ENCODE peak calls at places on chromosomes 5 and 9, in ten cellular contexts. C is HCT116, B is testis, K is adrenal gland, X is uterus, Y is spleen, A is esophagus squamous epithelium, L is ovary, R is A549, H is thyroid gland. W is an unnamed sample. For H3K4me1, the result is how much of the 10 kb centered on the place peaks cover.

GRCh38 chr5:76180817-76181805 is 97.9 kb downstream of the SV2C start:
- DNase-seq in C (no peak), B (no peak), K (no peak), X (no peak), Y (no peak), A (no peak), L (no peak), R (no peak), H (no peak), W (no peak)

GRCh38 chr9:117245225-117245624 is 169.6 kb downstream of the ASTN2 start:
- DNase-seq in C (no peak), B (no peak), K (no peak), X (no peak), Y (no peak), A (no peak), L (no peak), R (no peak), H (no peak), W (no peak)

GRCh38 chr5:1200495-1201326 is 684 bp upstream of the SLC6A19 start:
- DNase-seq in C (no peak), B (no peak), K (no peak), X (no peak), Y (no peak), A (no peak), L (no peak), R (no peak), H (no peak), W (peak)

GRCh38 chr9:107513464-107514092 is 24.0 kb upstream of the KLF4 start:
- DNase-seq in C (no peak), B (no peak), K (no peak), X (no peak), Y (no peak), A (no peak), L (no peak), R (no peak), H (no peak), W (no peak)

GRCh38 chr5:133957080-133957479 is 11.3 kb downstream of the C5orf15 start:
- DNase-seq in C (no peak), B (no peak), K (no peak), X (no peak), Y (no peak), A (no peak), L (no peak), R (no peak), H (peak), W (no peak)

GRCh38 chr5:14628346-14628745 is 36.2 kb upstream of the OTULIN start:
- DNase-seq in C (no peak), B (peak), K (no peak), X (no peak), Y (no peak), A (no peak), L (peak), R (peak), H (peak), W (peak)

GRCh38 chr5:1249366-1250280 is 24.4 kb downstream of the SLC6A18 start:
- DNase-seq in C (no peak), B (no peak), K (no peak), X (no peak), Y (no peak), A (no peak), L (no peak), R (no peak), H (no peak), W (no peak)

GRCh38 chr5:165224366-165224765 is 1718.9 kb downstream of the MAT2B start:
- DNase-seq in C (no peak), B (no peak), K (no peak), X (no peak), Y (no peak), A (no peak), L (no peak), R (no peak), H (no peak), W (no peak)

GRCh38 chr5:142800776-142801494 is 30.8 kb downstream of the ARHGAP26 start:
- DNase-seq in C (no peak), B (no peak), K (no peak), X (no peak), Y (no peak), A (no peak), L (no peak), R (no peak), H (no peak), W (peak)

GRCh38 chr9:114450833-114451706 is 54.2 kb downstream of the WHRN start:
- DNase-seq in C (no peak), B (peak), K (peak), X (peak), Y (no peak), A (no peak), L (no peak), R (no peak), H (no peak), W (peak)

GRCh38 chr5:135457424-135458071 is 5.4 kb upstream of the TIFAB start:
- DNase-seq in C (peak), B (peak), K (peak), X (peak), Y (peak), A (no peak), L (peak), R (peak), H (peak), W (peak)

GRCh38 chr5:148740966-148741742 is 85.3 kb upstream of the ADRB2 start:
- DNase-seq in C (peak), B (no peak), K (no peak), X (no peak), Y (no peak), A (no peak), L (no peak), R (peak), H (no peak), W (no peak)

GRCh38 chr9:22240619-22241018 is 206.0 kb upstream of the DMRTA1 start:
- DNase-seq in C (no peak), B (no peak), K (no peak), X (no peak), Y (no peak), A (no peak), L (no peak), R (no peak), H (no peak), W (no peak)

GRCh38 chr9:127424669-127424986 is 446 bp downstream of the ZNF79 start:
- DNase-seq in C (no peak), B (no peak), K (no peak), X (no peak), Y (no peak), A (no peak), L (no peak), R (no peak), H (peak), W (no peak)

GRCh38 chr5:96331210-96331609 is 101.8 kb downstream of the PCSK1 start:
- DNase-seq in C (no peak), B (no peak), K (no peak), X (no peak), Y (no peak), A (no peak), L (no peak), R (no peak), H (no peak), W (no peak)

GRCh38 chr5:1443145-1443543 is 2.1 kb downstream of the SLC6A3 start:
- DNase-seq in C (no peak), B (no peak), K (no peak), X (no peak), Y (no peak), A (no peak), L (no peak), R (no peak), H (no peak), W (peak)

GRCh38 chr5:127340606-127341005 is 50.0 kb downstream of the MEGF10 start:
- DNase-seq in C (no peak), B (no peak), K (no peak), X (no peak), Y (no peak), A (no peak), L (no peak), R (no peak), H (no peak), W (no peak)

GRCh38 chr5:15320896-15321295 is 179.1 kb upstream of the FBXL7 start:
- DNase-seq in C (no peak), B (no peak), K (no peak), X (no peak), Y (no peak), A (no peak), L (no peak), R (no peak), H (no peak), W (no peak)

GRCh38 chr5:90658620-90659019 is 100.0 kb downstream of the ADGRV1 start:
- DNase-seq in C (no peak), B (no peak), K (no peak), X (no peak), Y (no peak), A (no peak), L (no peak), R (no peak), H (no peak), W (no peak)

GRCh38 chr5:61881821-61882220 is 424.2 kb upstream of the KIF2A start:
- DNase-seq in C (no peak), B (no peak), K (no peak), X (no peak), Y (no peak), A (no peak), L (no peak), R (no peak), H (no peak), W (no peak)

GRCh38 chr5:173391031-173391430 is 62.8 kb upstream of the STC2 start:
- DNase-seq in C (no peak), B (no peak), K (no peak), X (no peak), Y (no peak), A (no peak), L (no peak), R (no peak), H (no peak), W (no peak)

GRCh38 chr9:18071651-18072060 is 402.3 kb upstream of the ADAMTSL1 start:
- DNase-seq in C (no peak), B (peak), K (no peak), X (peak), Y (no peak), A (no peak), L (no peak), R (no peak), H (no peak), W (no peak)

GRCh38 chr9:109411818-109412352 is 86.2 kb downstream of the PTPN3 start:
- DNase-seq in C (no peak), B (peak), K (peak), X (no peak), Y (no peak), A (no peak), L (no peak), R (peak), H (peak), W (no peak)

GRCh38 chr9:128702949-128703615 is 779 bp downstream of the PKN3 start:
- DNase-seq in C (no peak), B (peak), K (no peak), X (peak), Y (peak), A (no peak), L (peak), R (peak), H (peak), W (no peak)

GRCh38 chr9:125785187-125785840 is 38.1 kb downstream of the PBX3 start:
- DNase-seq in C (no peak), B (no peak), K (no peak), X (no peak), Y (no peak), A (no peak), L (no peak), R (no peak), H (no peak), W (no peak)

GRCh38 chr5:8633706-8634105 is 764.8 kb downstream of the MTRR start:
- DNase-seq in C (no peak), B (no peak), K (no peak), X (no peak), Y (no peak), A (no peak), L (no peak), R (no peak), H (no peak), W (no peak)

GRCh38 chr9:85248514-85249312 is 493.0 kb downstream of the AGTPBP1 start:
- DNase-seq in C (no peak), B (no peak), K (no peak), X (no peak), Y (no peak), A (no peak), L (no peak), R (no peak), H (no peak), W (no peak)

GRCh38 chr5:109038209-109038840 is 290.6 kb downstream of the FER start:
- DNase-seq in C (no peak), B (no peak), K (no peak), X (no peak), Y (no peak), A (no peak), L (no peak), R (no peak), H (no peak), W (no peak)

GRCh38 chr9:114288233-114289051 is 34.5 kb upstream of the ORM1 start:
- DNase-seq in C (no peak), B (no peak), K (peak), X (peak), Y (peak), A (no peak), L (peak), R (peak), H (peak), W (no peak)

GRCh38 chr5:135160036-135160675 is 126.1 kb upstream of the PITX1 start:
- DNase-seq in C (no peak), B (no peak), K (no peak), X (no peak), Y (no peak), A (no peak), L (no peak), R (no peak), H (no peak), W (no peak)

GRCh38 chr5:11584008-11584407 is 320.2 kb downstream of the CTNND2 start:
- DNase-seq in C (no peak), B (no peak), K (no peak), X (no peak), Y (no peak), A (no peak), L (no peak), R (no peak), H (no peak), W (no peak)

GRCh38 chr9:99573052-99573451 is 248.6 kb upstream of the NR4A3 start:
- DNase-seq in C (no peak), B (no peak), K (no peak), X (no peak), Y (no peak), A (no peak), L (no peak), R (no peak), H (no peak), W (no peak)

GRCh38 chr5:115857621-115858349 is 16.1 kb downstream of the AP3S1 start:
- DNase-seq in C (no peak), B (no peak), K (no peak), X (no peak), Y (no peak), A (no peak), L (no peak), R (no peak), H (no peak), W (no peak)

GRCh38 chr9:10613413-10613812 is 611 bp upstream of the PTPRD start:
- DNase-seq in C (no peak), B (no peak), K (no peak), X (no peak), Y (no peak), A (no peak), L (no peak), R (no peak), H (no peak), W (no peak)

GRCh38 chr5:125481506-125482455 is 735.3 kb upstream of the ZNF608 start:
- DNase-seq in C (no peak), B (no peak), K (no peak), X (no peak), Y (no peak), A (no peak), L (no peak), R (no peak), H (no peak), W (no peak)

GRCh38 chr5:175895701-175896102 is 24.3 kb downstream of the CPLX2 start:
- DNase-seq in C (no peak), B (no peak), K (peak), X (no peak), Y (no peak), A (no peak), L (no peak), R (no peak), H (no peak), W (peak)

GRCh38 chr9:34506623-34507022 is 16.2 kb downstream of the ENHO start:
- DNase-seq in C (no peak), B (no peak), K (peak), X (no peak), Y (no peak), A (no peak), L (no peak), R (no peak), H (no peak), W (no peak)

GRCh38 chr5:89981871-89982773 is 427.4 kb downstream of the CETN3 start:
- DNase-seq in C (no peak), B (no peak), K (no peak), X (no peak), Y (no peak), A (no peak), L (no peak), R (no peak), H (no peak), W (no peak)

GRCh38 chr5:10709409-10709808 is 51.6 kb downstream of the DAP start:
- DNase-seq in C (no peak), B (no peak), K (no peak), X (no peak), Y (no peak), A (no peak), L (no peak), R (no peak), H (no peak), W (no peak)

GRCh38 chr9:33233659-33234335 is 6.2 kb upstream of the SPINK4 start:
- DNase-seq in C (peak), B (peak), K (peak), X (no peak), Y (no peak), A (no peak), L (no peak), R (peak), H (peak), W (peak)
- TF ChIP-seq POLR2A in C (no peak), B (no peak), K (no peak), X (no peak), Y (no peak), A (no peak), L (no peak), R (peak), H (no peak), W (no peak)

DNA sequence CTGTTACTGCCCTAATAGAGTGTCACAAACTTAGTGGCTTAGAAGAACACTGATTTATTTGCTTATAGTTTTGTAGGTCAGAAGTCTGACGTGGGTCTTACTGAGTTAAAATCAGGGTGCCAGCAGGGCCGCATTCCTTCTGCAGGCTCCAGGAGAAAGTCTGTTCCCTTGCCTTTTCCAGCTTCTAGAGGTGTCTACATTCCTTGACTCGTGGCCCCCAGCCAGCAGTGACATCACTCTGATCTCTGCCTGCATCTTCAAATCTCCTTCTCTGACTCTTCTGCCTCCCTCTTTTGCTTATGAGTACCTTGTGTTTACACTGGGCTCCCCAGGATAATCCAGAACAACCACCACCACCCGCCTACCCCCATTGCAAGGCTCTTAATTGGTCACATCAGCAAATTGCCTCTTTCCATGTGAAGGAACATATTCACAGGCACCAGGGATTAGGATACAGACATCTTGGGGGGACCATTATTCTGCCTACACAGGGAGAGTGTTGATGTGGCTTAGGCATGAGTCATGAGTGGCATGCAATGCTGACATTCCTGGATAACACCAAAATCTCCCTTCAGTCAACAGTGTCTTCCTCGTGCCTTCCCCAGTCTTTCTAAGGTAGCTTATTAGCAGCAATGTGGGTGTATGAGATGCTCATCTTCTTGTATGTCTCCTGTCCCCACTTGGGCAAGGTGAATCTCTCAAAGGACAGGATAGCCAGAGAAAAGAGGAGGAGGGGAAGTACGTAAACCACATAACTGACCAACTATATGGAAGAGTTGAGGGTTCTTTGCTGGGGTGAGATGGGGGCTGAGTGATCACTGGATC is 24.4 kb downstream of the CYFIP2 start:
- DNase-seq in C (no peak), B (no peak), K (peak), X (no peak), Y (no peak), A (no peak), L (no peak), R (peak), H (no peak), W (no peak)
- H3K4me1 ChIP-seq in C (under half), B (under half), K (under half), X (under half), Y (under half), A (under half), L (under half), R (under half), H (under half), W (under half)

GRCh38 chr5:55636711-55637110 is 75.4 kb downstream of the SLC38A9 start:
- DNase-seq in C (no peak), B (no peak), K (peak), X (peak), Y (no peak), A (no peak), L (peak), R (peak), H (no peak), W (peak)

GRCh38 chr5:55634204-55634785 is 77.8 kb downstream of the SLC38A9 start:
- DNase-seq in C (no peak), B (peak), K (no peak), X (peak), Y (no peak), A (no peak), L (no peak), R (no peak), H (no peak), W (no peak)

GRCh38 chr5:55634866-55635265 is 77.3 kb downstream of the SLC38A9 start:
- DNase-seq in C (no peak), B (no peak), K (no peak), X (no peak), Y (no peak), A (no peak), L (no peak), R (no peak), H (no peak), W (no peak)

GRCh38 chr5:55636177-55636576 is 75.9 kb downstream of the SLC38A9 start:
- DNase-seq in C (no peak), B (no peak), K (no peak), X (no peak), Y (no peak), A (no peak), L (no peak), R (no peak), H (no peak), W (no peak)

GRCh38 chr5:55633574-55634203 is 78.4 kb downstream of the SLC38A9 start:
- DNase-seq in C (peak), B (no peak), K (peak), X (peak), Y (no peak), A (no peak), L (no peak), R (no peak), H (peak), W (no peak)
- H3K4me3 ChIP-seq in C (no peak), B (no peak), K (peak), X (no peak), Y (no peak), A (no peak), L (no peak), R (no peak), H (no peak), W (no peak)

DNA sequence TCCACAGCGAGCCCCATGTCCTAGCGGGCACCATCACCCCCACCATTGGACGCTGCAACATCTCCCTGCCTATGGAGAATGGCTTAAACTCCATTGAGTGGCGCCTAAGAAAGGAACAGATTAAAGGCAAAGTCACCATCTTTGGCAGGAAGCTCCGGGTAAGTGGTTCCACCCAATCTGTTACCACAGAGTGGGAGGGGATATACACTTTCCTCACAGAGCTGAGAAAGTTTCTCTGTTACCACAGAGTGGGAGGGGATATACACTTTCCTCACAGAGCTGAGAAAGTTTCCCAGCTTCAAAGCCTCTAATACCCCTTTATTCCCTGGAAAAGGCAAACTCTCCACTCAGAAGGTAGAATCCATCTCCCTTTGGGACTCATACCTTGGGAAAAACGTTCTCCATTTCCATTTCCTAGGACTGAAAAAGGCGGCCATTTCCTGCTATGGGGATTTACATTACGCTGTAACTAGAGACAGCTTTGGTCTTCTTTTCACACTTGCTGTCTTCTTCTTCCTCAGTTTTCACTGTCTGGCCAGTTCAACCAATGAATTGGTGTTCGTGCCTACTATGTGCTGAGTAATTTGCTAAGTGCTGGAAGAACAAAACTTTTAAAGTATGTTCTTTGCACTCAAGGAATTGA is 63.4 kb upstream of the WWC1 start:
- DNase-seq in C (no peak), B (no peak), K (no peak), X (no peak), Y (no peak), A (no peak), L (no peak), R (no peak), H (no peak), W (no peak)
- TF ChIP-seq POLR2A in C (no peak), B (no peak), K (no peak), X (no peak), Y (no peak), A (no peak), L (no peak), R (no peak), H (no peak), W (no peak)

W was measured in Peyer's patch.